ENCODE peak calls at places on chromosomes 3 and 15, in seven cellular contexts. H is BJ; S is heart left ventricle; P is HTR-8/SVneo; I is stimulated activated naive B cell treated with anti-CD40 and anti-IgM and Interleukin-4, amounts not matched to agents 10 μg/mL and 1 μg/mL and 100 μg/mL, for 72 hours; E is NCI-H446; B is fibroblast of mammary gland. M is an unnamed sample.

GRCh38 chr15:45386420-45386819 is 8.1 kb upstream of the GATM start:
- DNase-seq in S (peak), B (no peak), P (no peak), I (no peak), E (no peak), H (no peak), M (no peak)

GRCh38 chr3:107394502-107394901 is 17.3 kb downstream of the CCDC54 start:
- DNase-seq in S (no peak), H (no peak), B (no peak), E (no peak), P (no peak), I (no peak), M (no peak)

GRCh38 chr3:111584724-111585123 is 10.4 kb downstream of the ZBED2 start:
- DNase-seq in P (no peak), H (no peak), I (no peak), B (no peak), E (no peak), S (no peak), M (no peak)

GRCh38 chr3:191330309-191330712 is at the start of gene UTS2B:
- DNase-seq in P (peak), S (no peak), I (no peak), B (peak), H (no peak), E (no peak), M (no peak)

GRCh38 chr15:101221858-101222257 is 30.0 kb downstream of the CHSY1 start:
- DNase-seq in I (no peak), S (no peak), H (no peak), P (no peak), B (no peak), E (no peak), M (no peak)

GRCh38 chr3:40681658-40682055 is 156.9 kb downstream of the ZNF621 start:
- DNase-seq in I (no peak), E (no peak), H (no peak), B (peak), S (no peak), P (no peak), M (no peak)

GRCh38 chr15:39454189-39454986 is 126.5 kb upstream of the THBS1 start:
- DNase-seq in S (no peak), E (no peak), P (no peak), B (peak), I (no peak), H (no peak), M (no peak)

GRCh38 chr3:169914321-169914720 is 2.9 kb downstream of the SAMD7 start:
- DNase-seq in H (no peak), B (peak), S (no peak), E (no peak), I (no peak), P (no peak), M (peak)

GRCh38 chr3:190385835-190386688 is 1.9 kb upstream of the CLDN16 start:
- DNase-seq in P (peak), H (peak), E (no peak), S (no peak), B (peak), I (no peak), M (peak)

GRCh38 chr3:78506038-78506437 is 1261.8 kb downstream of the ROBO1 start:
- DNase-seq in S (no peak), H (no peak), I (no peak), P (no peak), E (no peak), B (no peak), M (no peak)

GRCh38 chr3:139506792-139507191 is 30.5 kb upstream of the RBP2 start:
- DNase-seq in E (no peak), H (no peak), B (no peak), P (no peak), S (no peak), I (no peak), M (no peak)

GRCh38 chr3:120062474-120062873 is 31.8 kb downstream of the GSK3B start:
- DNase-seq in S (no peak), B (peak), I (no peak), P (no peak), E (no peak), H (no peak), M (no peak)

GRCh38 chr3:32280262-32280910 is 41.9 kb downstream of the CMTM8 start:
- DNase-seq in H (no peak), B (no peak), E (no peak), S (no peak), I (no peak), P (no peak), M (no peak)

GRCh38 chr3:4497005-4497692 is 4.0 kb downstream of the ITPR1 start:
- DNase-seq in I (no peak), B (no peak), P (no peak), H (no peak), S (no peak), E (no peak), M (no peak)

GRCh38 chr3:177724020-177724638 is 526.8 kb upstream of the TBL1XR1 start:
- DNase-seq in I (no peak), E (peak), P (no peak), B (no peak), H (no peak), S (peak), M (no peak)

GRCh38 chr3:45055411-45056143 is 29.5 kb downstream of the CLEC3B start:
- DNase-seq in P (no peak), H (peak), E (no peak), S (no peak), B (peak), I (no peak), M (peak)

GRCh38 chr3:137642305-137642704 is 121.8 kb upstream of the SOX14 start:
- DNase-seq in P (no peak), E (no peak), H (no peak), I (no peak), S (no peak), B (no peak), M (no peak)

GRCh38 chr3:31170932-31171670 is 276.6 kb upstream of the GADL1 start:
- DNase-seq in E (no peak), B (peak), I (no peak), P (peak), H (peak), S (no peak), M (peak)

GRCh38 chr3:149603126-149604074 is 54.4 kb downstream of the WWTR1 start:
- DNase-seq in S (no peak), P (peak), E (no peak), H (no peak), I (no peak), B (peak), M (no peak)

GRCh38 chr3:172125963-172126403 is 86.6 kb downstream of the FNDC3B start:
- DNase-seq in P (no peak), I (no peak), H (peak), E (peak), B (peak), S (peak), M (peak)

GRCh38 chr3:47014036-47014435 is 34.6 kb downstream of the NBEAL2 start:
- DNase-seq in P (no peak), H (no peak), E (no peak), B (no peak), I (no peak), S (no peak), M (no peak)

GRCh38 chr15:69666921-69667811 is 214.5 kb downstream of the RPLP1 start:
- DNase-seq in I (peak), P (no peak), H (no peak), S (no peak), E (no peak), B (no peak), M (no peak)

GRCh38 chr3:155572085-155572484 is 172.8 kb downstream of the PLCH1 start:
- DNase-seq in P (no peak), H (peak), B (peak), S (no peak), I (no peak), E (peak), M (no peak)

GRCh38 chr3:143307613-143308183 is 188.1 kb downstream of the CHST2 start:
- DNase-seq in E (no peak), I (no peak), H (no peak), P (no peak), B (peak), S (peak), M (peak)

GRCh38 chr15:64090527-64090926 is 3.1 kb downstream of the CIAO2A start:
- DNase-seq in H (no peak), P (no peak), E (no peak), B (no peak), I (peak), S (no peak), M (no peak)

GRCh38 chr3:12686096-12686495 is 22.2 kb upstream of the RAF1 start:
- DNase-seq in I (no peak), B (no peak), P (no peak), S (no peak), E (no peak), H (no peak), M (no peak)

GRCh38 chr3:124063168-124063909 is 71.4 kb upstream of the ROPN1 start:
- DNase-seq in P (no peak), E (peak), I (no peak), B (peak), S (no peak), H (no peak), M (no peak)

GRCh38 chr3:10695595-10696285 is 120.3 kb upstream of the SLC6A11 start:
- DNase-seq in H (no peak), S (no peak), I (no peak), P (no peak), E (no peak), B (no peak), M (no peak)

GRCh38 chr3:10353661-10354372 is 32.9 kb upstream of the SEC13 start:
- DNase-seq in I (no peak), E (no peak), H (no peak), S (no peak), B (peak), P (no peak), M (no peak)

GRCh38 chr15:83166218-83166617 is 41.4 kb downstream of the HDGFL3 start:
- DNase-seq in E (no peak), H (no peak), B (no peak), P (no peak), I (no peak), S (no peak), M (no peak)

GRCh38 chr3:124663690-124664089 is 66.6 kb upstream of the UMPS start:
- DNase-seq in S (no peak), P (no peak), I (no peak), B (peak), E (no peak), H (peak), M (peak)

GRCh38 chr3:129357616-129358015 is 70.8 kb downstream of the EFCAB12 start:
- DNase-seq in S (no peak), I (no peak), B (no peak), P (no peak), H (no peak), E (no peak), M (no peak)